ENCODE peak calls at places on chromosomes 3 and 15, in nine cellular contexts. B is H1, Q is suprapubic skin, N is HCT116, D is K562, O is HepG2, Y is spleen, I is sigmoid colon, X is stomach. F is an unnamed sample.

GRCh38 chr3:173774275-173774674 is 376.7 kb downstream of the NLGN1 start:
- DNase-seq in Y (no peak), Q (no peak), X (no peak), I (no peak), B (no peak), D (no peak), O (no peak), N (no peak), F (no peak)

GRCh38 chr15:101233651-101234281 is 18.1 kb downstream of the CHSY1 start:
- DNase-seq in N (no peak), Q (no peak), Y (no peak), X (no peak), I (no peak), B (no peak), O (no peak), D (no peak), F (no peak)

GRCh38 chr3:150639262-150639661 is 36.1 kb downstream of the SELENOT start:
- DNase-seq in X (no peak), O (no peak), Y (no peak), Q (no peak), N (no peak), I (no peak), B (no peak), D (no peak), F (no peak)

GRCh38 chr15:31172606-31173005 is 71.1 kb upstream of the TRPM1 start:
- DNase-seq in Q (no peak), O (no peak), B (no peak), D (no peak), X (no peak), Y (no peak), I (no peak), N (no peak), F (no peak)

GRCh38 chr3:177875786-177876476 is 660.3 kb upstream of the KCNMB2 start:
- DNase-seq in I (no peak), Y (no peak), Q (no peak), O (no peak), N (no peak), B (no peak), X (no peak), D (no peak), F (no peak)

GRCh38 chr3:3578723-3579122 is 220.5 kb upstream of the LRRN1 start:
- DNase-seq in Q (no peak), O (no peak), B (no peak), Y (no peak), N (no peak), D (no peak), I (no peak), X (no peak), F (no peak)

GRCh38 chr3:24377218-24377993 is 117.2 kb downstream of the THRB start:
- DNase-seq in D (no peak), N (no peak), B (no peak), X (no peak), I (peak), Q (no peak), Y (no peak), O (no peak), F (no peak)

GRCh38 chr3:154904328-154904727 is 175.8 kb upstream of the MME start:
- DNase-seq in D (peak), X (no peak), I (no peak), N (peak), Q (no peak), O (peak), Y (no peak), B (peak), F (no peak)

GRCh38 chr3:175255698-175256097 is 396.6 kb downstream of the NAALADL2 start:
- DNase-seq in B (no peak), Y (no peak), X (no peak), Q (no peak), I (no peak), D (no peak), O (no peak), N (no peak), F (no peak)

GRCh38 chr15:31001702-31002101 is 10.3 kb upstream of the MTMR10 start:
- DNase-seq in Y (no peak), D (no peak), B (no peak), X (no peak), I (no peak), O (no peak), N (no peak), Q (no peak), F (no peak)

GRCh38 chr3:78848392-78849288 is 919.2 kb downstream of the ROBO1 start:
- DNase-seq in N (no peak), X (no peak), B (no peak), Q (no peak), D (no peak), O (peak), Y (no peak), I (no peak), F (no peak)

GRCh38 chr3:127822166-127822835 is at the start of gene MGLL:
- DNase-seq in B (no peak), X (peak), N (no peak), I (peak), Y (peak), O (no peak), Q (no peak), D (no peak), F (no peak)

GRCh38 chr3:46710229-46710628 is 7.4 kb downstream of the PRSS50 start:
- DNase-seq in I (peak), D (no peak), Y (no peak), B (no peak), N (no peak), Q (peak), O (no peak), X (no peak), F (peak)

GRCh38 chr3:3772920-3773319 is 26.3 kb upstream of the LRRN1 start:
- DNase-seq in X (no peak), I (no peak), Y (no peak), O (no peak), N (no peak), B (no peak), D (no peak), Q (no peak), F (no peak)

GRCh38 chr3:28751864-28752263 is 403.2 kb upstream of the AZI2 start:
- DNase-seq in D (no peak), N (no peak), Q (no peak), I (no peak), O (no peak), X (no peak), Y (no peak), B (no peak), F (no peak)

GRCh38 chr3:9035473-9035872 is 72.2 kb upstream of the RAD18 start:
- DNase-seq in B (no peak), I (no peak), D (no peak), N (no peak), Q (no peak), X (no peak), O (no peak), Y (no peak), F (no peak)

GRCh38 chr15:33565099-33565498 is 254.3 kb downstream of the RYR3 start:
- DNase-seq in N (no peak), D (no peak), Y (no peak), Q (no peak), B (no peak), I (no peak), O (no peak), X (no peak), F (no peak)

GRCh38 chr3:28149960-28150359 is 91.5 kb upstream of the CMC1 start:
- DNase-seq in N (no peak), I (no peak), Y (no peak), X (no peak), D (no peak), O (no peak), Q (no peak), B (no peak), F (no peak)

GRCh38 chr15:53644681-53645080 is 114.8 kb downstream of the WDR72 start:
- DNase-seq in I (no peak), Y (no peak), B (no peak), D (no peak), Q (no peak), O (no peak), X (no peak), N (no peak), F (no peak)

GRCh38 chr3:23501201-23501824 is 298.2 kb downstream of the UBE2E2 start:
- DNase-seq in Q (no peak), Y (no peak), B (no peak), D (no peak), N (no peak), X (no peak), I (no peak), O (no peak), F (no peak)

GRCh38 chr3:182861345-182861744 is 68.0 kb downstream of the ATP11B start:
- DNase-seq in X (no peak), O (no peak), D (peak), I (no peak), Q (no peak), B (no peak), N (no peak), Y (no peak), F (no peak)

DNA sequence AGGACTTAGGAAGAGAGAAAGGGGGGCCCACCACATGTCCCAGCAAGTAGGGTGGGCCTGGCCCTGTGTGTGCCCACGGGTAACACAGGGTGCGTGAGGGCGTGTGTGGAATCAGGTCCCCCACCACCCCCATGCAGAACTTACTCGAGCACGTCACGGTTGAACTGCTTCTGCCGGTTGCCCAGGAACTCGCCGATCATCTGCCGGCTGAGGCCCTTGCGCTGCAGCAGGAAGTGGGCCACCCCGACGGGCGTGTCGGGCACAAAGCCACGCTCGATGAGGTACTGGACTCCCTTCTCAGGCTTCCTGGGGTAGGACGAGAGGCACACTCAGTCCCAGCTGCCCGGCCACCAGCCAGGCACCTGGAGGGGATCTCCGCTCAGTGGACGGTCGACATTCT is 83.1 kb upstream of the RPL32 start:
- DNase-seq in I (no peak), N (no peak), D (no peak), Y (peak), B (no peak), O (no peak), Q (no peak), X (no peak), F (no peak)
- TF ChIP-seq POLR2A in I (no peak), N (no peak), D (no peak), Y (no peak), B (no peak), O (no peak), Q (no peak), X (no peak), F (no peak)

DNA sequence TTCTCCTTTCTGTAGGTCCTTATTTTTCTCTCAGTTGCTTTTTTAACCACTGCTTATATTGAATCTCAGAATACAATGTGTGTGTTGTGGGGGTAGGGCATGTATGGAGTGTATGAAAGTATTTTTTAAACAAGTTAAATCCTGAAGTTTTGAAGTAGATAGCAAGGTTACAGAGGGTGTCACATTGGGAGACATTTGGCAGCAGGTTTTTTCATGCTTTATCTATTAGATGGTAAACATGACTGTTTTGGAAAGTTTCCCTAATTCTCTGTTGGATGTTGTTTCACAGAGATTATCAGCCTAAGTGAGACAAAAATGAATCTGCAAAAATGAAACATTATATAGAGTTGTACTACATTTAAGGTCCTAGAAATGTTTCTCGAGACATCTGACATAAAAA is 190.6 kb upstream of the ARPP21 start:
- DNase-seq in O (no peak), Q (no peak), X (no peak), B (no peak), I (no peak), N (no peak), D (no peak), Y (no peak), F (no peak)
- TF ChIP-seq POLR2AphosphoS5 in O (no peak), Q (no peak), X (no peak), B (no peak), I (no peak), N (no peak), D (no peak), Y (no peak), F (no peak)

GRCh38 chr3:186746008-186746407 is 28.8 kb downstream of the KNG1 start:
- DNase-seq in Y (no peak), Q (no peak), X (peak), I (no peak), D (peak), O (peak), N (peak), B (no peak), F (no peak)
- TF ChIP-seq POLR2A in Y (no peak), Q (no peak), X (no peak), I (no peak), D (no peak), O (peak), N (no peak), B (no peak), F (no peak)

GRCh38 chr3:68974711-68975110 is 38.8 kb downstream of the EOGT start:
- DNase-seq in D (no peak), X (no peak), O (no peak), Q (no peak), Y (no peak), N (no peak), B (no peak), I (no peak), F (no peak)

GRCh38 chr3:68973635-68974034 is 39.8 kb downstream of the EOGT start:
- DNase-seq in O (no peak), I (no peak), N (no peak), Y (no peak), X (no peak), D (peak), B (no peak), Q (no peak), F (no peak)

GRCh38 chr3:68977486-68978167 is 35.9 kb downstream of the EOGT start:
- DNase-seq in O (no peak), N (no peak), Q (no peak), D (no peak), I (no peak), B (no peak), X (no peak), Y (no peak), F (no peak)

GRCh38 chr3:68972358-68972979 is 40.1 kb upstream of the TAFA4 start:
- DNase-seq in D (peak), Y (no peak), X (no peak), I (peak), Q (no peak), O (peak), B (peak), N (peak), F (no peak)
- TF ChIP-seq POLR2AphosphoS5 in D (no peak), Y (no peak), X (no peak), I (no peak), Q (no peak), O (no peak), B (no peak), N (no peak), F (no peak)

GRCh38 chr3:49163609-49164008 is 2.5 kb downstream of the CCDC71 start:
- DNase-seq in Q (no peak), I (no peak), N (no peak), D (no peak), Y (no peak), O (no peak), X (no peak), B (no peak), F (no peak)

GRCh38 chr3:49162751-49163419 is 3.2 kb downstream of the CCDC71 start:
- DNase-seq in B (no peak), I (no peak), N (no peak), X (no peak), Y (no peak), Q (no peak), O (no peak), D (no peak), F (no peak)

GRCh38 chr3:49166752-49167556 is 823 bp upstream of the CCDC71 start:
- DNase-seq in Y (no peak), B (no peak), D (no peak), I (no peak), O (peak), Q (no peak), X (no peak), N (no peak), F (no peak)

GRCh38 chr3:49164983-49165720 is 979 bp downstream of the CCDC71 start:
- DNase-seq in I (no peak), Q (no peak), Y (no peak), D (no peak), X (no peak), O (no peak), B (no peak), N (no peak), F (no peak)

DNA sequence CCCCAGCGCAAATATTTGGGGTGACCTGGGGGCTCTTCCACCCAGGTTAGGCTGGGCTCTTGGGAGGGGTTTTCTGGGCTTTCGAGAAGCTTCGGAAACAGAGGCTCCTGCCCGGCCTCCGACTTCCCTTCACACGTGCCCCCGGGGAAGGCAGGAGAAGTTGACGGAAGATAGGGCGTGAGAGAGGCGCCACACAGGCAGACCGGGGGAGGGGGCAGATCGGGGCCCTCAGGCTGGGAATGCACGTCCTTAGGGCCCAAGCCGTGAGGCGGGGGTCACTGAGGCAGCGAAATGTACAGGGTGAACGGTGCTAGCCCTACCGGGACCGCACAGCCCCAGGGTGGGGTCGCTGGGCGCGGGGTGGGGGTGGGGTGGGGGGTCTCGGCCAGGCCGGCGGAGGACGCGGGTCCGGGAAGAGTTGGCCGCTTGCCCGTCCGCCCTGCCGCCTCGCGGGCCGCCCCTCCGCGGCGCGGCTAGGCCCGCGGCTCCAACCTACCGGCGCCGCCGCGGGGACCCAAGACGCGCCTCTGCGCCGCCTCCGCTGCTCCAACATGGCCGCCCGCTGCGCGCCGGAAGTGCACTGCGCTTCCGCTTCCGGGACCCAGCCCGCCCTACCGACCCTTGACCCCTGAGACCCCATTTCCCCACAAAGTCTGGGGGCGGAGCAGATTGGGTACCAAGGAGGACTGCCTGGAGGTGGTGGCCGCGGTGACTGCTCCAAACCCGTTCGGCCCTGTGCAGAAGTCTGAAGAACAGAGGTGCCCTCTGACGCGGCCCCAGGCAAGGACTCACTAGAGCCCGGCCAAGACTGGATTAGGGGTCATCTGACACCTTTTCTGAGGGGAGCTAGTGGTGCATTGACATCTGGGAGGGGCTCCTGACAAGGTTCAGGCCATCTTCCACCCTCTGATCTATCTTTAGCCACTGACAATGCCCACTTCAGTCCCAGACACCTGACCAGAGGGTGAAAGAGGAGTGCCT is at the start of gene CCDC71:
- DNase-seq in X (peak), N (peak), Q (no peak), I (peak), D (peak), O (peak), B (peak), Y (peak), F (peak)
- TF ChIP-seq POLR2A in X (no peak), N (peak), Q (no peak), I (peak), D (peak), O (peak), B (no peak), Y (no peak), F (no peak)

DNA sequence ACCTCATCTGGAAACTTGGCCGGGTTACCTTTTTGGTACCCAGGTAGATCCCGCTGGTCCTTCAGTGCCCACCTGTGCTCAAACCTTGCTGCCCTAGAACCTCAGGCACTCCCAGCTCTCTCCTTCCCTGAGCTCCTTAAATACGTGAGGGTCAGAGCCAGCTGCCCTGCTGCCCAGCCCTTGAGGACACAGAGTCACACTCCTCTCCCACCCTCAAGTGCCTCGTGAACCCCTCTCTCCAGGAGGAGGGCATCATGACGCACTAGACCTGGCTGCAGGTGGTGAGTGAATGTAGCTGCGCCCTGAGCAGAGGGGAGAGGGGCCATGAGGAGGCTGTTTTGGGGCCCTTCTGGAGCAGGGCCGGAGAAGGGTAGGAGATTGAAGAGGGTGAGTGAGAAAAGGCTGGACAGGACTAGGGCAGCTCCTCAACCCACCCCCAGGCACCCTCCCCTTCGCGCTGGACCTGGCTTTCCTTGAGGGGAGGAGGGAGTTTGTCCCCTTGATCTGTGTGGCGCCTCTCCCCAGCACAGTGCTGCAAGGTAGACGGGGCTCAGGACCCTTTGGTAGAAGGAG is 939 bp downstream of the SLC12A8 start:
- DNase-seq in B (no peak), O (no peak), I (no peak), D (no peak), N (no peak), X (no peak), Q (no peak), Y (no peak), F (no peak)
- TF ChIP-seq POLR2AphosphoS5 in B (no peak), O (no peak), I (no peak), D (no peak), N (no peak), X (no peak), Q (no peak), Y (no peak), F (no peak)

DNA sequence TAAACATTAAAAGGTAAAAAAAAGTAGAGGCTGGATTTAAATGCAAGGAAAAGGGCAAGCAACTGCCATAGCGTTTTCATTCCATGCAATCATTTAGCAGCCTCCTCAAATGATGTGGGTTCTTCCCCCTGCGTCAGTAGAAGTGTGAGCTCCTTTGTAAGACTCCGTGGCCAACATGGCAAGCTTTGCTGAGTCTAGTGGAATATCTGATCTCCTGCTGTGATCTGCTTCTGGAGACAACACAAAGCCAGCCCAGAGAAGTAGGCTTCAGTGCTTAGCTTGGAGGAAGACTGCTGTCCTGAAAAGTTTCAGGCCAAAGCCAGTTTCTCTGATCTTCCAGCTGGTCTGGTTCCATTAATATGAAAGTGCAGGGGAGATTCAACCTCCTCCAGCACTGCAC is 70.4 kb downstream of the ARPP21 start:
- DNase-seq in I (no peak), Q (no peak), N (no peak), X (no peak), O (no peak), Y (no peak), D (no peak), B (no peak), F (no peak)
- TF ChIP-seq POLR2A in I (no peak), Q (no peak), N (no peak), X (no peak), O (no peak), Y (no peak), D (no peak), B (no peak), F (no peak)